ENCODE peak calls at places on chromosomes 11 and 22, in six cellular contexts. V, Q, M, J, I and G are unnamed samples.

GRCh38 chr11:118143661-118144185 is 8.9 kb downstream of the SCN4B start:
- DNase-seq in V (no peak), Q (no peak), M (no peak), J (no peak), I (no peak), G (no peak)

GRCh38 chr11:33835143-33835878 is 56.6 kb downstream of the LMO2 start:
- DNase-seq in V (no peak), Q (peak), M (peak), J (no peak), I (no peak), G (peak)

GRCh38 chr11:65541093-65542010 is 16.5 kb downstream of the SCYL1 start:
- DNase-seq in V (no peak), Q (no peak), M (no peak), J (no peak), I (no peak), G (no peak)

GRCh38 chr11:120985718-120986569 is 38.0 kb upstream of the TBCEL start:
- DNase-seq in V (no peak), Q (no peak), M (peak), J (no peak), I (peak), G (no peak)

GRCh38 chr11:19279455-19279854 is 38.7 kb upstream of the E2F8 start:
- DNase-seq in V (no peak), Q (peak), M (no peak), J (no peak), I (no peak), G (no peak)

GRCh38 chr11:895331-896223 is 15.0 kb downstream of the CHID1 start:
- DNase-seq in V (no peak), Q (no peak), M (no peak), J (no peak), I (no peak), G (no peak)

GRCh38 chr11:92123540-92123939 is 101.1 kb upstream of the FAT3 start:
- DNase-seq in V (no peak), Q (no peak), M (no peak), J (no peak), I (no peak), G (no peak)

GRCh38 chr11:3989251-3989650 is 105.3 kb upstream of the RRM1 start:
- DNase-seq in V (no peak), Q (no peak), M (no peak), J (peak), I (no peak), G (no peak)

GRCh38 chr11:110955797-110956196 is 243.6 kb upstream of the ARHGAP20 start:
- DNase-seq in V (no peak), Q (no peak), M (no peak), J (no peak), I (no peak), G (no peak)

GRCh38 chr11:4551346-4551979 is 6.5 kb downstream of the OR52M1 start:
- DNase-seq in V (no peak), Q (no peak), M (peak), J (no peak), I (peak), G (no peak)

GRCh38 chr22:24099661-24100060 is 81.6 kb upstream of the SUSD2 start:
- DNase-seq in V (no peak), Q (no peak), M (no peak), J (no peak), I (no peak), G (no peak)

GRCh38 chr22:24104307-24105017 is 76.8 kb upstream of the SUSD2 start:
- DNase-seq in V (no peak), Q (no peak), M (no peak), J (no peak), I (no peak), G (no peak)

GRCh38 chr22:24102366-24103200 is 78.7 kb upstream of the SUSD2 start:
- DNase-seq in V (no peak), Q (no peak), M (no peak), J (no peak), I (no peak), G (no peak)

GRCh38 chr22:24105018-24105360 is 76.3 kb upstream of the SUSD2 start:
- DNase-seq in V (no peak), Q (no peak), M (no peak), J (no peak), I (no peak), G (no peak)

GRCh38 chr22:24101966-24102365 is 79.3 kb upstream of the SUSD2 start:
- DNase-seq in V (no peak), Q (no peak), M (no peak), J (no peak), I (no peak), G (no peak)
- TF ChIP-seq ZNF274 in V (no peak), Q (no peak), M (no peak), J (no peak), I (no peak), G (no peak)

GRCh38 chr11:43547411-43547718 is 133.2 kb upstream of the HSD17B12 start:
- DNase-seq in V (no peak), Q (no peak), M (no peak), J (no peak), I (no peak), G (no peak)
- H3K4me3 ChIP-seq in V (no peak), Q (no peak), M (no peak), J (peak), I (no peak), G (no peak)

GRCh38 chr11:35247428-35247827 is 108.5 kb downstream of the CD44 start:
- DNase-seq in V (no peak), Q (no peak), M (no peak), J (no peak), I (no peak), G (no peak)
- TF ChIP-seq ZNF274 in V (no peak), Q (no peak), M (no peak), J (no peak), I (no peak), G (no peak)

GRCh38 chr11:26537341-26537740 is 34.7 kb downstream of the MUC15 start:
- DNase-seq in V (no peak), Q (no peak), M (no peak), J (no peak), I (no peak), G (no peak)
- H3K4me3 ChIP-seq in V (no peak), Q (no peak), M (no peak), J (no peak), I (no peak), G (no peak)

GRCh38 chr11:46896719-46897406 is 21.5 kb downstream of the LRP4 start:
- DNase-seq in V (no peak), Q (peak), M (peak), J (no peak), I (no peak), G (no peak)
- TF ChIP-seq ZNF274 in V (no peak), Q (no peak), M (no peak), J (no peak), I (no peak), G (no peak)

DNA sequence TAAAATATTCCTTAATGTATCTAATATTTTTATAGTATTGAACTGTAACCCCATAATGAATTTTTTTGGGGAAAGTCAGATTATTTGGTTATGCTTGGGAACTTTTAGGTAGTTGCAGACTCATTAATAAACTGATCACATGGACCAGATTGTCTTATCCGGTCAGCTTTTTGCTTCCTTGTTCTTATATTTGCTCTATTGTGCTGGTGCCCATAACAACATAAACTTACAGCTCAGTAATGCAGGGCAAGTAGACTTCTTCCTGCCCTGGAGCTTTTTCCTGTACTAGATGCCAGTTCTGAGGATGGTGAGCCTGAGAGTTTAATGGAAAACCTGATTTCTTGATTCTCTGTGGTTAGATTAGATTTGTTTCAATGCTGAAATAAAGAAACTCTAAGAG is 53.2 kb downstream of the MTMR3 start:
- DNase-seq in V (no peak), Q (no peak), M (no peak), J (no peak), I (no peak), G (no peak)
- H3K4me3 ChIP-seq in V (no peak), Q (no peak), M (no peak), J (no peak), I (no peak), G (no peak)

GRCh38 chr11:79388201-79388600 is 52.6 kb downstream of the TENM4 start:
- DNase-seq in V (no peak), Q (no peak), M (no peak), J (no peak), I (no peak), G (no peak)
- TF ChIP-seq ZNF274 in V (no peak), Q (no peak), M (no peak), J (no peak), I (no peak), G (no peak)